ENCODE peak calls at places on chromosome 14, in six cellular contexts. G is stomach, M is IMR-90, D is body of pancreas, B is tibial nerve, A is prostate gland. W is an unnamed sample. For H3K27me3, the result is how much of the 10 kb centered on the place peaks cover.

GRCh38 chr14:74973905-74974363 is 18.5 kb upstream of the PGF start:
- DNase-seq in M (no peak), D (no peak), B (no peak), A (no peak), G (no peak), W (peak)

GRCh38 chr14:77339407-77339806 is 18.6 kb downstream of the GSTZ1 start:
- DNase-seq in M (peak), D (no peak), B (no peak), G (no peak), A (no peak), W (no peak)

GRCh38 chr14:92058006-92058917 is 18.4 kb upstream of the TRIP11 start:
- DNase-seq in A (no peak), M (no peak), G (no peak), B (no peak), D (no peak), W (no peak)

GRCh38 chr14:19823765-19824164 is 20.2 kb downstream of the OR4N2 start:
- DNase-seq in B (no peak), G (no peak), M (no peak), D (no peak), A (no peak), W (no peak)

GRCh38 chr14:71371711-71372396 is 464.6 kb downstream of the PCNX1 start:
- DNase-seq in G (no peak), D (no peak), B (no peak), A (no peak), M (peak), W (no peak)

GRCh38 chr14:72699852-72700257 is 194.0 kb downstream of the DPF3 start:
- DNase-seq in B (peak), D (peak), M (peak), A (no peak), G (no peak), W (peak)

GRCh38 chr14:68659021-68659931 is 133.6 kb downstream of the ZFP36L1 start:
- DNase-seq in M (peak), D (no peak), G (no peak), B (no peak), A (no peak), W (peak)

GRCh38 chr14:92441751-92442477 is 71.7 kb upstream of the RIN3 start:
- DNase-seq in B (no peak), A (no peak), M (no peak), G (no peak), D (no peak), W (no peak)

GRCh38 chr14:76546426-76547221 is 170.7 kb downstream of the ESRRB start:
- DNase-seq in G (no peak), A (no peak), M (no peak), D (peak), B (no peak), W (no peak)

GRCh38 chr14:31090872-31091764 is 64.9 kb upstream of the STRN3 start:
- DNase-seq in D (peak), A (peak), M (peak), G (no peak), B (peak), W (peak)

GRCh38 chr14:77305696-77306095 is 15.0 kb downstream of the POMT2 start:
- DNase-seq in D (no peak), A (no peak), M (no peak), B (no peak), G (no peak), W (no peak)

GRCh38 chr14:22099942-22100763 is 426.5 kb upstream of the OR4E1 start:
- DNase-seq in D (peak), M (peak), G (peak), A (peak), B (peak), W (peak)

GRCh38 chr14:92717571-92718042 is 30.8 kb downstream of the LGMN start:
- DNase-seq in G (no peak), D (no peak), M (no peak), B (no peak), A (no peak), W (no peak)

GRCh38 chr14:103526247-103526913 is 2.6 kb upstream of the TRMT61A start:
- DNase-seq in B (no peak), M (no peak), A (no peak), D (no peak), G (no peak), W (no peak)

GRCh38 chr14:30983858-30984257 is 41.6 kb upstream of the AP4S1 start:
- DNase-seq in D (no peak), B (no peak), A (no peak), M (no peak), G (no peak), W (no peak)

GRCh38 chr14:69685217-69685616 is 73.8 kb downstream of the SUSD6 start:
- DNase-seq in M (peak), G (no peak), A (no peak), B (no peak), D (no peak), W (no peak)

GRCh38 chr14:36988989-36989388 is 183.4 kb downstream of the SLC25A21 start:
- DNase-seq in D (no peak), A (no peak), B (no peak), G (no peak), M (no peak), W (no peak)

GRCh38 chr14:75307700-75308379 is 29.2 kb downstream of the FOS start:
- DNase-seq in G (peak), A (peak), D (peak), B (peak), M (peak), W (peak)

GRCh38 chr14:99273025-99273723 is 1.2 kb upstream of the BCL11B start:
- DNase-seq in A (no peak), D (no peak), M (no peak), B (no peak), G (peak), W (peak)

GRCh38 chr14:104341532-104342434 is 203.4 kb downstream of the KIF26A start:
- DNase-seq in B (no peak), M (no peak), A (no peak), D (peak), G (peak), W (peak)

GRCh38 chr14:81868172-81868571 is 334.5 kb upstream of the SEL1L start:
- DNase-seq in M (no peak), A (no peak), D (no peak), B (no peak), G (no peak), W (no peak)

GRCh38 chr14:52926994-52927393 is 23.9 kb downstream of the FERMT2 start:
- DNase-seq in M (peak), D (no peak), G (no peak), B (no peak), A (no peak), W (no peak)

GRCh38 chr14:61177279-61178225 is 103.6 kb downstream of the TMEM30B start:
- DNase-seq in M (peak), D (no peak), A (peak), G (no peak), B (no peak), W (peak)

GRCh38 chr14:69259531-69260245 is at the start of gene GALNT16:
- DNase-seq in D (peak), B (no peak), A (no peak), M (peak), G (peak), W (peak)

GRCh38 chr14:105294142-105294597 is 6.6 kb downstream of the BRF1 start:
- DNase-seq in G (no peak), M (peak), A (no peak), D (peak), B (no peak), W (peak)

GRCh38 chr14:103880334-103880985 is 33.1 kb upstream of the PPP1R13B start:
- DNase-seq in D (peak), A (peak), B (peak), G (peak), M (peak), W (peak)

GRCh38 chr14:67453575-67454300 is 34.8 kb downstream of the TMEM229B start:
- DNase-seq in B (no peak), G (no peak), M (no peak), A (no peak), D (no peak), W (no peak)

GRCh38 chr14:98548071-98548686 is 723.8 kb downstream of the BCL11B start:
- DNase-seq in G (no peak), M (no peak), B (no peak), A (no peak), D (no peak), W (no peak)

GRCh38 chr14:90274808-90275454 is 18.6 kb downstream of the PSMC1 start:
- DNase-seq in M (peak), G (no peak), B (no peak), A (no peak), D (peak), W (no peak)

GRCh38 chr14:51821822-51822221 is 38.6 kb upstream of the GNG2 start:
- DNase-seq in B (no peak), A (no peak), G (no peak), M (peak), D (no peak), W (no peak)

GRCh38 chr14:93926209-93926872 is 803 bp upstream of the FAM181A start:
- DNase-seq in G (no peak), A (no peak), D (no peak), B (no peak), M (no peak), W (no peak)

GRCh38 chr14:24473211-24473610 is 30.6 kb upstream of the SDR39U1 start:
- DNase-seq in D (no peak), M (no peak), A (no peak), G (no peak), B (no peak), W (no peak)
- H3K27me3 ChIP-seq in D (under half), M (under half), A (under half), G (under half), B (under half), W (under half)

DNA sequence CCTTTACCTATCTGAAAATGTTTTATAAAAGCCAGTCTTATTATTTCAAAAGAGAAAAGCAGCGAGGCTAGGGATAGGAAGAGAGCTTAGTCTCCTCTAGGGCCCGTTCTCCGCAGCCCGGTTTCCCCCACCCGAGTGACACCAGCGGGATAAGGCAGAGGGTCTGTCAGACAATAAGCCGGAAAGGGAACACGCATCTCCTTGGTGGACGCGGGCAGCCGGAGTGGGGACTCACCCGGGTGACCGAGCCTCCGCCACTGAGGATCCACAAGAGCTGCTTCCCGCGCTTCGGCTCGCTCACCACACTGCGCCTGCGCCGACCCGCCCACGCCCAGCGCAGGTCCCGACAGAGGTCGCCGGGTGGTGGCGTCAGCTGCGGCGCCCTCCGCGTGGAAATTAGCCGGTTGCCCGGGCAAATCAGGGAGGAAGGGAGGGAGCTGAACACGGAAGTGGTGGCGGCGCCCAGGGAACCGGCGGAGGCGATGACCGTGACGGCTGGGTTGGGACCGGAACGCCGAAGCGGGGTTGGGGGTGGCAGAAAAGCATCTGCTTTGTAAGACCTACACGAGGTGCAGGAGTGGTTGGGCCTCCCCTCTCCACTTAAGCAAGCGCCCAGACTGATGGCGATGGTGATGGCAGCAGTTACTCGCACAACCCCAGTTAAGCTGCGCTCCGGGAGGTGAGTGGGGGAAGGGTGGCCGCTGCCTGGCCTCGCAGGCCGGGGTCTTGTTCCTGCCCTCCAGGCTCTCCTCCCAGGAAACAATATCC is at the start of the genes SOCS4 and WDHD1:
- DNase-seq in D (peak), G (peak), A (peak), M (peak), B (peak), W (peak)
- TF ChIP-seq POLR2A in D (peak), G (peak), A (peak), M (peak), B (peak), W (peak)

GRCh38 chr14:33949051-33950037 is 1.5 kb downstream of the EGLN3 start:
- DNase-seq in A (no peak), M (no peak), D (no peak), B (no peak), G (no peak), W (no peak)
- H3K27me3 ChIP-seq in A (under half), M (under half), D (under half), B (under half), G (under half), W (under half)

GRCh38 chr14:102511538-102511937 is 2.0 kb upstream of the ANKRD9 start:
- DNase-seq in G (no peak), M (no peak), D (no peak), B (no peak), A (no peak), W (no peak)

GRCh38 chr14:102509744-102510615 is at the start of gene ANKRD9:
- DNase-seq in B (peak), G (peak), A (peak), D (peak), M (peak), W (peak)

GRCh38 chr14:102508774-102509743 is 517 bp downstream of the ANKRD9 start:
- DNase-seq in M (peak), D (peak), B (peak), A (no peak), G (peak), W (peak)

GRCh38 chr14:102512713-102513373 is 3.3 kb upstream of the ANKRD9 start:
- DNase-seq in D (no peak), M (no peak), G (no peak), B (no peak), A (no peak), W (no peak)

DNA sequence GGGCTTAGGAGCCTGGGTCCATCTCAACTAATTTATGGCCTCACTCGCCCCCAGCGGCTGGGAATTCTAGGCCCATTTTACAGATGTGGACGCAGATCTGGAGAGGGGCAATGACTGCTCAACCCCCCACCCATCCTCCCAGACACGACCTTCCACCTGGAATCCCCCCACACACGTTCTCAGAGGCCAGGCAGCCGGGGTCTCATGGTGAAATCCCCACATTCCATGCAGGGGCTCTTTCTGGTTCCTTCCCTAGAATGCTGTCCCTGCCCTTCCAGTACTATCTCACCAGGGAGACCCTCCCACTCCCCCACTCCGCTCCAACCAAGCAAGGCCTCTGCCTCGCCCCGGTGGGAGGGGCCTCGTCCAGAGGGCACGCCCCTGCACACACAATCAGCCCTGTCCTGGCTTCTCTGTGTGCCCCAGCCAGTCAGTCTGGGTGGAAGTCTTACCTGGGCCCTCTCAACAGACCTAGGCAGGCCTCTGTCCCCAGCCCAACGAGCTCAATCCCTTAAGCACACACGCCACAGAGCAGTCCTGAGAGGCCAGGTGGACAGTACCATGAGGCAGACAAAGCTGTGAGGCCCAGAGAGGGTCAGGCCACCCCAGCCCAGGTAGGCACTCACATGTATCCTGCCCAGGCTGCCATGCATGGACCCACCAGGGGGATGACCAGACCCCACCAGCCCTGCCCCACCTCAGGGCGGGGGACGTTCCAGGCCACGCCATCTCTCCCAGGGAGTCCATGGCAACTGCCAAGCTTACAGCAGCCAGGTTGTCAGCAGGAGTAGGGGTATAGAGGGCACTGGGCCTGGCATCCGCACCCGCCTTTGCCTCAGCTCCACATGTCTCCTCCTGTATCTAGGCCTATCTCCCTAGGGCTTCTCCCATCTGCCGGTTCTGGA is 1.3 kb upstream of the ANKRD9 start:
- DNase-seq in M (no peak), D (peak), A (peak), G (peak), B (no peak), W (no peak)
- TF ChIP-seq POLR2A in M (no peak), D (no peak), A (peak), G (no peak), B (no peak), W (no peak)

DNA sequence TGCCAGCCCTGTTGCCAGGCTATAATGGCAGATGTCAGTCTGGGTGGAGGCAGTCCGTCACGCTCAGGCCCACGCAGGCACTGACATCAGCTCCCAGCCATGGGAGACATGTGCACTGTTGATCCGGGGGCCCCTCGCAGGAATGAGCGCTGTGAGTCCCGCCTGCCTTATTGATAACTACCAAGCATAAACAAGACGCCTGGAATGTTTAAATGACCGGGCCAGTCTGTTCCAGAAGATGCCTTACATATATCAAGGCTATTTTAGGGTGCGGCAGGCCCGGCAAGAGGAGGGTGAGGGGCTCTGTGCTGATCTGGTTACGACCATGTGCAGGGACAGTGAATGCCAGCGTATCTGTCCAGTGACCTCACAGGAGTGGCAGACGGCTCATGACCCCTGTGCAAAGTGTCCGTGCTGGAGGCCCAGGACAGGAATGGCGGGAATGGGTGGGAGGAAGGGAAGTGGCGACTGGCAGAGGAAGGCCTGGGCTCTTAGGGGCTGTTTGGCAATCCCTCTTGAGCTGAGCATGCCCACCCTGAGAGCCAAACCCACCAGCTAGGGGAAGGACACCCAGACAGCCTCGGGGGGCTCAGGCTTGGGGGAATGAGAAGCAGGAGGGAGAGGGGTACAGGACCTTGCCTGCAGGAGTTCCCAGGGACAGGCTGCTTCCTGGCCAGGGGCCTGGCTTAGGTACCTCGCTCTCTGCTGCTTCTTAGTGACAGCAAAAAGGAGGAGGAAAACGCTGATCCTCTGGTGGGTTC is 49.3 kb downstream of the DLK1 start:
- DNase-seq in B (no peak), A (no peak), M (peak), D (no peak), G (peak), W (peak)
- H3K27me3 ChIP-seq in B (under half), A (under half), M (under half), D (under half), G (under half), W (under half)

GRCh38 chr14:64500088-64500487 is 3.5 kb downstream of the ZBTB25 start:
- DNase-seq in M (no peak), A (no peak), D (no peak), B (no peak), G (no peak), W (no peak)

GRCh38 chr14:64503184-64503433 is 529 bp downstream of the ZBTB25 start:
- DNase-seq in B (no peak), D (no peak), M (no peak), A (no peak), G (no peak), W (no peak)

GRCh38 chr14:64502476-64503183 is 1.0 kb downstream of the ZBTB25 start:
- DNase-seq in B (no peak), A (peak), M (peak), G (peak), D (peak), W (peak)

GRCh38 chr14:64503434-64504309 is at the start of gene ZBTB25:
- DNase-seq in A (peak), G (peak), B (peak), M (peak), D (peak), W (peak)

GRCh38 chr14:64501326-64502171 is 2.1 kb downstream of the ZBTB25 start:
- DNase-seq in M (peak), A (peak), B (peak), G (peak), D (peak), W (peak)
- TF ChIP-seq POLR2A in M (no peak), A (peak), B (no peak), G (no peak), D (peak), W (peak)